ENCODE peak calls at places on chromosomes 5 and 9, in six cellular contexts. J is GM23338, G is A549, V is K562, T is HepG2, S is HL-60. H is an unnamed sample.

GRCh38 chr9:133818444-133818843 is 80.3 kb upstream of the SARDH start:
- DNase-seq in J (no peak), G (peak), V (no peak), T (peak), S (no peak), H (no peak)

GRCh38 chr5:75640395-75640794 is 29.1 kb downstream of the ANKDD1B start:
- DNase-seq in J (no peak), G (no peak), V (no peak), T (no peak), S (no peak), H (no peak)

GRCh38 chr9:734831-735511 is 106.5 kb upstream of the DMRT1 start:
- DNase-seq in J (no peak), G (peak), V (no peak), T (peak), S (no peak), H (no peak)

GRCh38 chr9:77293949-77294348 is 116.6 kb downstream of the VPS13A start:
- DNase-seq in J (no peak), G (no peak), V (no peak), T (no peak), S (no peak), H (no peak)

GRCh38 chr9:73133921-73134407 is 17.7 kb upstream of the ANXA1 start:
- DNase-seq in J (no peak), G (peak), V (no peak), T (no peak), S (no peak), H (no peak)

GRCh38 chr5:152514827-152515397 is 109.8 kb upstream of the NMUR2 start:
- DNase-seq in J (peak), G (peak), V (no peak), T (peak), S (no peak), H (peak)

GRCh38 chr9:28563612-28564011 is 990.3 kb upstream of the C9orf72 start:
- DNase-seq in J (no peak), G (no peak), V (no peak), T (no peak), S (no peak), H (no peak)

GRCh38 chr5:76855961-76856360 is 6.1 kb downstream of the S100Z start:
- DNase-seq in J (no peak), G (no peak), V (no peak), T (no peak), S (peak), H (no peak)

GRCh38 chr9:134338394-134339182 is 12.3 kb downstream of the RXRA start:
- DNase-seq in J (no peak), G (no peak), V (peak), T (no peak), S (no peak), H (peak)

GRCh38 chr9:5562806-5563416 is 52.6 kb downstream of the PDCD1LG2 start:
- DNase-seq in J (no peak), G (no peak), V (no peak), T (no peak), S (no peak), H (no peak)

GRCh38 chr5:94174748-94175411 is 433.5 kb upstream of the POU5F2 start:
- DNase-seq in J (no peak), G (no peak), V (no peak), T (no peak), S (no peak), H (no peak)

GRCh38 chr9:96674914-96675538 is 19.9 kb upstream of the PRXL2C start:
- DNase-seq in J (no peak), G (peak), V (no peak), T (no peak), S (no peak), H (no peak)

GRCh38 chr5:128202320-128202719 is 118.8 kb downstream of the SLC12A2 start:
- DNase-seq in J (no peak), G (no peak), V (no peak), T (no peak), S (no peak), H (no peak)
- TF ChIP-seq REST in J (no peak), G (no peak), V (no peak), T (no peak), S (no peak), H (no peak)

GRCh38 chr9:70021026-70021571 is 22.5 kb upstream of the MAMDC2 start:
- DNase-seq in J (no peak), G (no peak), V (no peak), T (no peak), S (no peak), H (no peak)
- TF ChIP-seq REST in J (no peak), G (no peak), V (no peak), T (no peak), S (no peak), H (no peak)

DNA sequence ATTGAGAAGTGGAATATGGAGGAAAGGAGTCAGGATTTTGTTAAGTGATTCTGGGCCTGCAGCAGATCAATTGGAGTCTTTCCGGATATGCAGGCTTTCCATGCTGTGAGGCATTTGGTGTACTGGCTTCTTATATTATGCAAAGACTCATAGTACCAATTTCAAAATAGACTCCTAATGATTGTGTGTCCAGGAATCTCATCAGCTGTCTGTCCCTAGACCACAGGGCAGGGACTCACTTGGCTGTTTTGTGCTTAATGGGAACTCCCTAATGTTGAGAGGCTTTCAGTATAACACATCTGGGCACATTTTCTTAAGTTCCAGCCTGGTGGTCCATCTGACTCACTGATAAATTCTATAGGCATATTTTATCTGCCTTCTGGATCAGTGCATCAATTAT is 180.1 kb upstream of the KLF9 start:
- DNase-seq in J (no peak), G (no peak), V (no peak), T (no peak), S (no peak), H (no peak)
- TF ChIP-seq REST in J (no peak), G (no peak), V (no peak), T (no peak), S (no peak), H (no peak)

GRCh38 chr5:2617461-2617860 is 134.0 kb downstream of the IRX2 start:
- DNase-seq in J (no peak), G (no peak), V (no peak), T (no peak), S (no peak), H (no peak)
- TF ChIP-seq REST in J (no peak), G (no peak), V (no peak), T (no peak), S (no peak), H (no peak)

DNA sequence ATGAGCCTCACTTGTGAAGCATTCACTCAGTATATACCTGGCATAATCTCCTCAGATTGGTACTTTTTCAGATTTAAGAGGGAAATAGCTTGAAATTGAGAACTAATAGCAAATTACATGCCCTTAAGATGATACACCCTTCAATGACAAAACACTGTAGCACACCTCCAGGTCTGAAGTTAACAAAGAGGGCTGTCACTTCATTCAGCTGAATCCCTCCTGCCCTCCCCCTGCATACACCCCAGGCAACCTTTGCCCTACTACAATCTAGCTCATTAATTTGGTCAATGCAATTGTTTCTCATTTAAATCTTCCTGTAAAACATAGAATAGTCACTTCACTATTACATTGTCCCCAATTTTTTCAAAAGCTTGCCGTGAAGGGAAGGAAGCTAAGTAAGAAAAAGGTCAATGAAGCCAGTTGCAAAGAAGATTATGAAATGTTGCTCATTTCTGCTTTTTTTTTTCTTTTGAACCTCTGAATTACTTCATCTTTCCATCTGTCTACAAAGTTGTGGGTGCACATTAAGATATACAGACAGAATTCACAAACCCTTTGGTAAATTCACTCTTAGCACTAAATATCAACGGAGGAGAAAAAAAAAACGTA is 294.8 kb upstream of the PTGER4 start:
- DNase-seq in J (no peak), G (no peak), V (no peak), T (no peak), S (peak), H (no peak)
- TF ChIP-seq REST in J (no peak), G (no peak), V (no peak), T (no peak), S (no peak), H (no peak)

GRCh38 chr5:35869705-35870277 is 13.1 kb downstream of the IL7R start:
- DNase-seq in J (no peak), G (no peak), V (no peak), T (no peak), S (no peak), H (no peak)

GRCh38 chr5:35862126-35862525 is 5.4 kb downstream of the IL7R start:
- DNase-seq in J (no peak), G (no peak), V (no peak), T (no peak), S (no peak), H (no peak)

GRCh38 chr5:35863159-35863558 is 6.5 kb downstream of the IL7R start:
- DNase-seq in J (no peak), G (no peak), V (no peak), T (no peak), S (no peak), H (no peak)

GRCh38 chr5:35867998-35868397 is 11.3 kb downstream of the IL7R start:
- DNase-seq in J (no peak), G (no peak), V (no peak), T (no peak), S (no peak), H (no peak)
- TF ChIP-seq REST in J (no peak), G (no peak), V (no peak), T (no peak), S (no peak), H (no peak)

GRCh38 chr5:177987326-177987725 is 8.7 kb downstream of the PROP1 start:
- DNase-seq in J (no peak), G (no peak), V (no peak), T (no peak), S (no peak), H (no peak)

GRCh38 chr5:177984565-177985166 is 11.4 kb downstream of the PROP1 start:
- DNase-seq in J (peak), G (no peak), V (no peak), T (no peak), S (no peak), H (no peak)

GRCh38 chr5:177983763-177984564 is 12.1 kb downstream of the PROP1 start:
- DNase-seq in J (no peak), G (no peak), V (no peak), T (no peak), S (no peak), H (no peak)

GRCh38 chr5:177982956-177983355 is 13.1 kb downstream of the PROP1 start:
- DNase-seq in J (no peak), G (no peak), V (no peak), T (no peak), S (no peak), H (no peak)

GRCh38 chr5:177985430-177986040 is 10.5 kb downstream of the PROP1 start:
- DNase-seq in J (peak), G (no peak), V (no peak), T (no peak), S (no peak), H (no peak)
- TF ChIP-seq REST in J (no peak), G (no peak), V (no peak), T (no peak), S (no peak), H (no peak)

DNA sequence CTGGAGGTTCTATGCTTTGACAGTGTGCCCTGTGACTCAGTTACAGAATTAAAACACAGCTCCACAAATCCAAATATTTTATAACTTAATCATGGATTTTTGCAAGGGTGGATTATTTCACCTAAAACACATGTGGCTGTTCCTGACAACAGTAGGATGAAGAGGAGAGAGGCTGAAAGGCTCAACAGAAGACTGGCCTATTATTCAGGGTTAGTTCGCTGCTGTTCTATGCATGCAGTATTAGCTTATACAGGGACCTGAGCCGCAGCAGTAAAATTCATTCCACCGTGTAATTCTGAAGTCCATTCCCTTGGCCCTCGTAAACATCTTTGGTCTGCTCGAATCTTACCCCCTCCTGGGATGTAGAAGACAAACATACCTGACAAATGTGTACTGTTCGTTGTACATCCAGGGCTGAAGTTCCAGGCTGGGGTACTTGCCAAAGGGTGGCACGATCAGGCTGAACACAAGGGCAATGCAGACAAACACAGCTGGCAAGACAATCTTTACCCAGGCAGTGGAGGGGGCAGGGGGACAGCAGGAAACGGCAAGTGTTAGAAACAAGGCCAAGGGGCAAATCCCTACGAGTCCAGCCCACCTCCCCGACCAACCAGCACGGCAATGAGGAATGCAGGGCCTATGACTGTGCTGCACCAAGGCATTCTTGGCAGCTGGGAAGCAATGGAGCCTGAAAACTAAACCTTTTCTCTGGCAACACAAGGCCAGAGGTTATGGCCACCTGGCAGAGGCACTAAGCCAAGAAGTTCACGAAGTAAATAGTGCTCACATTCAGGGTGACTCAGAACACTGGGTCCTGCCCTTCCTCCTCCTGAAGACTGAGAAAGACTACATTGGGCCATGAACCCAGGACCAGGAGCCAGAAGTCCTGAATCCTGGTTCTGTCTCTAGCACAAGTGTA is 46.8 kb downstream of the NIPSNAP3B start:
- DNase-seq in J (peak), G (peak), V (no peak), T (no peak), S (no peak), H (no peak)
- TF ChIP-seq REST in J (no peak), G (no peak), V (no peak), T (no peak), S (no peak), H (no peak)

GRCh38 chr5:181158869-181159268 is 11.5 kb downstream of the OR2V2 start:
- DNase-seq in J (no peak), G (no peak), V (peak), T (no peak), S (no peak), H (no peak)

GRCh38 chr5:181159286-181160143 is 12.1 kb downstream of the OR2V2 start:
- DNase-seq in J (peak), G (peak), V (peak), T (peak), S (peak), H (peak)

GRCh38 chr5:181163487-181164075 is 16.2 kb downstream of the OR2V2 start:
- DNase-seq in J (peak), G (peak), V (peak), T (no peak), S (no peak), H (no peak)

GRCh38 chr5:181161534-181162175 is 14.3 kb downstream of the OR2V2 start:
- DNase-seq in J (no peak), G (no peak), V (peak), T (no peak), S (no peak), H (no peak)

GRCh38 chr5:181160144-181160754 is 12.9 kb downstream of the OR2V2 start:
- DNase-seq in J (peak), G (peak), V (peak), T (no peak), S (no peak), H (peak)
- TF ChIP-seq REST in J (no peak), G (no peak), V (no peak), T (no peak), S (no peak), H (no peak)

GRCh38 chr5:179421156-179421895 is 76.1 kb upstream of the ADAMTS2 start:
- DNase-seq in J (no peak), G (no peak), V (no peak), T (no peak), S (no peak), H (peak)

GRCh38 chr5:179422840-179423523 is 77.7 kb upstream of the ADAMTS2 start:
- DNase-seq in J (no peak), G (no peak), V (no peak), T (no peak), S (no peak), H (peak)

GRCh38 chr5:179418972-179419371 is 73.7 kb upstream of the ADAMTS2 start:
- DNase-seq in J (no peak), G (no peak), V (no peak), T (no peak), S (no peak), H (peak)

GRCh38 chr5:179420476-179420875 is 75.2 kb upstream of the ADAMTS2 start:
- DNase-seq in J (no peak), G (no peak), V (no peak), T (no peak), S (no peak), H (peak)

GRCh38 chr5:179422213-179422839 is 77.1 kb upstream of the ADAMTS2 start:
- DNase-seq in J (no peak), G (no peak), V (no peak), T (no peak), S (no peak), H (peak)
- TF ChIP-seq REST in J (no peak), G (no peak), V (no peak), T (no peak), S (no peak), H (no peak)

H was measured in SK-N-SH.